ENCODE peak calls at places on chromosomes 12 and 14, in four cellular contexts. D, Q, T and X are unnamed samples.
A peak's percentile ranks its signal among the peaks of the same experiment; 100 is the strongest.

GRCh38 chr14:101780390-101780789 is 18.9 kb downstream of the PPP2R5C start:
- DNase-seq in D (no peak), Q (no peak), T (no peak), X (no peak)

GRCh38 chr12:85489194-85489593 is 209.2 kb downstream of the ALX1 start:
- DNase-seq in D (no peak), Q (no peak), T (no peak), X (no peak)

GRCh38 chr12:53725824-53726223 is 1.4 kb downstream of the CALCOCO1 start:
- DNase-seq in D (no peak), Q (no peak), T (no peak), X (no peak)

GRCh38 chr12:57009949-57010626 is 3.7 kb upstream of the ZBTB39 start:
- DNase-seq in D (no peak), Q (no peak), T (no peak), X (no peak)

GRCh38 chr12:122932207-122932606 is 34.1 kb downstream of the ABCB9 start:
- DNase-seq in D (no peak), Q (no peak), T (no peak), X (no peak)

GRCh38 chr12:84183576-84183975 is 729.0 kb downstream of the SLC6A15 start:
- DNase-seq in D (no peak), Q (no peak), T (no peak), X (no peak)

GRCh38 chr12:115680967-115681366 is 596.5 kb downstream of the MED13L start:
- DNase-seq in D (no peak), Q (no peak), T (no peak), X (no peak)

GRCh38 chr12:7395950-7396349 is 48.0 kb downstream of the CD163L1 start:
- DNase-seq in D (no peak), Q (no peak), T (no peak), X (no peak)

GRCh38 chr14:88868558-88869159 is 44.2 kb downstream of the TTC8 start:
- DNase-seq in D (no peak), Q (peak; percentile 24), T (peak; percentile 12), X (no peak)

GRCh38 chr14:58994130-58994529 is 194.3 kb upstream of the DAAM1 start:
- DNase-seq in D (no peak), Q (no peak), T (no peak), X (no peak)

GRCh38 chr14:32019271-32019670 is 57.8 kb upstream of the ARHGAP5 start:
- DNase-seq in D (no peak), Q (no peak), T (no peak), X (no peak)

GRCh38 chr12:104508752-104509446 is 52.2 kb downstream of the CHST11 start:
- DNase-seq in D (no peak), Q (no peak), T (no peak), X (no peak)

GRCh38 chr12:70242695-70243509 is at the start of gene CNOT2:
- DNase-seq in D (peak; percentile 76), Q (peak; percentile 86), T (peak; percentile 85), X (peak; percentile 51)

GRCh38 chr12:88805692-88806091 is 225.4 kb upstream of the KITLG start:
- DNase-seq in D (no peak), Q (no peak), T (no peak), X (no peak)

GRCh38 chr14:105436891-105437722 is 17.5 kb downstream of the MTA1 start:
- DNase-seq in D (no peak), Q (no peak), T (no peak), X (no peak)

GRCh38 chr14:61511558-61511924 is 183.8 kb upstream of the HIF1A start:
- DNase-seq in D (no peak), Q (no peak), T (no peak), X (no peak)

GRCh38 chr14:99792551-99793212 is 531 bp upstream of the EML1 start:
- DNase-seq in D (no peak), Q (no peak), T (no peak), X (no peak)

GRCh38 chr12:45415393-45415817 is 199.5 kb downstream of the ANO6 start:
- DNase-seq in D (no peak), Q (peak; percentile 87), T (peak; percentile 2), X (peak; percentile 98)

GRCh38 chr12:126114420-126114819 is 1049.2 kb downstream of the AACS start:
- DNase-seq in D (no peak), Q (no peak), T (no peak), X (no peak)

GRCh38 chr12:12436831-12437345 is 80.0 kb downstream of the BORCS5 start:
- DNase-seq in D (no peak), Q (no peak), T (no peak), X (no peak)

GRCh38 chr14:89578048-89578619 is 161.1 kb upstream of the FOXN3 start:
- DNase-seq in D (no peak), Q (no peak), T (no peak), X (no peak)

GRCh38 chr12:88011755-88012154 is 17.4 kb downstream of the C12orf50 start:
- DNase-seq in D (no peak), Q (no peak), T (no peak), X (no peak)

GRCh38 chr14:75911883-75912282 is 69.9 kb downstream of the TGFB3 start:
- DNase-seq in D (no peak), Q (no peak), T (no peak), X (no peak)

GRCh38 chr12:75850751-75851462 is 180.7 kb downstream of the PHLDA1 start:
- DNase-seq in D (no peak), Q (no peak), T (no peak), X (no peak)

GRCh38 chr14:101705733-101706508 is 55.6 kb upstream of the PPP2R5C start:
- DNase-seq in D (no peak), Q (no peak), T (no peak), X (no peak)

GRCh38 chr14:51993274-51993673 is 3.9 kb downstream of the RTRAF start:
- DNase-seq in D (no peak), Q (no peak), T (no peak), X (no peak)

GRCh38 chr12:2347844-2348476 is 295.2 kb downstream of the CACNA1C start:
- DNase-seq in D (no peak), Q (no peak), T (no peak), X (no peak)
- TF ChIP-seq CTCF in D (no peak), Q (no peak), T (no peak), X (no peak)

DNA sequence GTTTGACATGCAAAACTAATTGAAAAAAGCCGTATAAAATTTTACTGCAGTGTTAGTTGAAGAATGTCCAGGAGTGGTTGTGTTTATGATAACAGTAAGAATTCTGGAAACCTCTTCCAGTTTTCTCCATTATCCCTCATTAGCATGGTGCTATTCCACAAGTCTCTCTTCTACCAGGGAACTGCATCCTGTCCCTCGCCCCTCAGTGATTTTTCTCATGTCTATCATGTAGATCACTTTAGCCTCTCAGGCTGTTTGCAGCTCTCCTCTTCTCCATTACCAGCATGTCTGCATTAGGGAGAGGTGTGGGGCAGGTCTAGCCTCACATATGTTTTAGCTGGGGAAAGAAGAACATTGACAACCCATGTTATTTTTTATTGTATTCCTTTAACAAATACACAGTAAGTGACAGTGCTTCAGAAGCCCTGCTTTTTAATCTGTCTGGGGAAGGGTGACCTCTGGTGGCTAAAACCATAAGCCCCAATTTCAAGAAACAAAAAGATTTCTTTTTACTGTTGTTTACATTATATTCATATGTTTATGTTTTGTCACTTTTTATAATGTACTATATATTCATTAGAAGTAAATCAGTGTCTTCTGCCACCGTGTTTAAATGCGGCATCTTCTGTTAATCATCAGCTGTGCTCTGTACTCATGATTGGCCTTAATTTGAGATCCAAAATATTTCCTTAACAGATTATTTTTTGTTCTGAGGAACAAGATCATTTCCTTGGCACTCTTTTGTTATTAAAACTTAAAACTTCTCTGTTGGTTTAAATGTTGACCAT is 70.7 kb downstream of the RASSF8 start:
- DNase-seq in D (peak; percentile 20), Q (peak; percentile 40), T (peak; percentile 17), X (no peak)
- TF ChIP-seq TCF7L2 in D (no peak), Q (no peak), T (no peak), X (no peak)

GRCh38 chr14:37416264-37416663 is 178.8 kb downstream of the FOXA1 start:
- DNase-seq in D (no peak), Q (no peak), T (no peak), X (no peak)
- H3K36me3 ChIP-seq in D (no peaks in the 10 kb centered on the region), Q (no peaks in the 10 kb centered on the region), T (no peaks in the 10 kb centered on the region), X (no peaks in the 10 kb centered on the region)

GRCh38 chr12:64678835-64679234 is 68.5 kb downstream of the RASSF3 start:
- DNase-seq in D (no peak), Q (no peak), T (no peak), X (no peak)

GRCh38 chr12:64680235-64680634 is 69.9 kb downstream of the RASSF3 start:
- DNase-seq in D (peak; percentile 45), Q (no peak), T (no peak), X (no peak)

GRCh38 chr12:64679487-64679983 is 69.2 kb downstream of the RASSF3 start:
- DNase-seq in D (peak; percentile 71), Q (peak; percentile 74), T (no peak), X (peak; percentile 86)

GRCh38 chr12:64675795-64676194 is 65.5 kb downstream of the RASSF3 start:
- DNase-seq in D (no peak), Q (no peak), T (no peak), X (no peak)

DNA sequence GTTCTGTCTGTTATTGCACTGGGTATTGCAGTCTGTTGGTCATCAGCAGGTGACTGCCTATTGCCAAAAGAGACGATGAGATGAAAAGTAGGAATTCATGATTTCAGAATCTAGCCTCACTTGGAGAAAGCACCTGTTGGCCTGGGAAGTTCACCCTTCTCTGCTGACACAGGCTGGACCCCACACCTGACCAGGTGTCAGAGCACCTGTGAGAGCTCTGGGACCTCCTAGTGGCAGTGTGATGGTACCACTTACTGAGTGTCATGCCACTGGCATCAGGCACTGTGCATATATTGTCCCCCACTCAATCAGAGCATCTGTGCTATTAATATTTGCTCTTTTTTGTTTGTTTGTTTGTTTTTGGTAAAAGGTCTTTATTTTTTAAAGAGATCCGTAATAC is 68.0 kb downstream of the RASSF3 start:
- DNase-seq in D (no peak), Q (no peak), T (no peak), X (no peak)
- TF ChIP-seq CTCF in D (no peak), Q (peak; percentile 56), T (peak; percentile 30), X (no peak)

GRCh38 chr14:73216035-73216434 is 21.3 kb upstream of the PAPLN start:
- DNase-seq in D (no peak), Q (no peak), T (no peak), X (no peak)

GRCh38 chr14:73223049-73223448 is 14.3 kb upstream of the PAPLN start:
- DNase-seq in D (no peak), Q (no peak), T (no peak), X (no peak)

DNA sequence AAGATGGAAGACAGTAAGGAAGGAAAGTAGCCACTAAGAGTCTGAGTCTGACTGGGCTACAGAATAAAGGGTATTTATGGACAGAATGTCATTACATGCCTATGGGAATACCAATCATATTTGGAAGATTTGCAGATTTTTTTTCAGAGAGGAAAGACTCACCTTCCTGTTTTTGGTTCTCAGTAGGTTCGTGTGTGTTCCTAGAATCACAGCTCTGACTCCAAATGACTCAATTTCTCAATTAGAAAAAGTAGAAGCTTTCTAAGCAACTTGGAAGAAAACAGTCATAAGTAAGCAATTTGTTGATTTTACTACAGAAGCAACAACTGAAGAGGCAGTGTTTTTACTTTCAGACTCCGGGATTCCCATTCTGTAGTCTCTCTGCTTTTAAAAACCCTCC is 15.4 kb upstream of the PAPLN start:
- DNase-seq in D (no peak), Q (no peak), T (no peak), X (no peak)
- TF ChIP-seq TCF7L2 in D (no peak), Q (no peak), T (no peak), X (no peak)

GRCh38 chr12:117166107-117166506 is 24.2 kb downstream of the FBXO21 start:
- DNase-seq in D (no peak), Q (no peak), T (no peak), X (no peak)

GRCh38 chr12:117167769-117168168 is 22.5 kb downstream of the FBXO21 start:
- DNase-seq in D (no peak), Q (no peak), T (no peak), X (no peak)

GRCh38 chr12:117169548-117169947 is 20.7 kb downstream of the FBXO21 start:
- DNase-seq in D (no peak), Q (no peak), T (no peak), X (no peak)

GRCh38 chr12:117171499-117172162 is 18.6 kb downstream of the FBXO21 start:
- DNase-seq in D (no peak), Q (no peak), T (no peak), X (no peak)

GRCh38 chr12:117168976-117169375 is 21.3 kb downstream of the FBXO21 start:
- DNase-seq in D (no peak), Q (no peak), T (no peak), X (no peak)
- H3K36me3 ChIP-seq in D (peaks cover 63% of the 10 kb centered on the region), Q (peaks cover 50% of the 10 kb centered on the region), T (peaks cover 76% of the 10 kb centered on the region), X (peaks cover 19% of the 10 kb centered on the region)